ENCODE peak calls at places on chromosome 12, in ten cellular contexts. G, L, U, X, A, R, B, S, Q and T are unnamed samples.

GRCh38 chr12:121805800-121806555 is 2.2 kb downstream of the SETD1B start:
- DNase-seq in G (no peak), R (no peak), L (no peak), B (no peak), A (no peak), X (no peak), U (no peak), Q (no peak), S (no peak), T (peak; percentile 21)

GRCh38 chr12:28089363-28089762 is 100.9 kb upstream of the CCDC91 start:
- DNase-seq in Q (peak; percentile 36), R (no peak), X (no peak), U (no peak), S (peak; percentile 65), G (peak; percentile 37), L (peak; percentile 43), A (no peak), B (no peak), T (no peak)

GRCh38 chr12:32033411-32033810 is 73.2 kb upstream of the BICD1 start:
- DNase-seq in X (no peak), R (no peak), U (no peak), B (no peak), A (no peak), Q (no peak), S (no peak), G (no peak), L (no peak), T (no peak)

GRCh38 chr12:71551529-71551928 is 111.9 kb downstream of the LGR5 start:
- DNase-seq in G (peak; percentile 15), S (peak; percentile 40), A (no peak), B (no peak), Q (peak; percentile 43), L (peak; percentile 33), X (no peak), R (peak; percentile 20), U (peak; percentile 7), T (no peak)

GRCh38 chr12:95994476-95994875 is 1.7 kb downstream of the HAL start:
- DNase-seq in U (no peak), S (no peak), R (no peak), B (no peak), A (no peak), X (no peak), G (no peak), L (peak; percentile 3), Q (no peak), T (no peak)

GRCh38 chr12:30329281-30329680 is 366.4 kb downstream of the IPO8 start:
- DNase-seq in R (no peak), S (peak; percentile 55), G (no peak), Q (peak; percentile 53), U (no peak), A (no peak), X (no peak), L (peak; percentile 64), B (no peak), T (no peak)

GRCh38 chr12:91219511-91219910 is 36.9 kb upstream of the DCN start:
- DNase-seq in U (no peak), R (peak; percentile 69), A (no peak), G (peak; percentile 58), B (no peak), S (peak; percentile 92), X (no peak), L (peak; percentile 19), Q (peak; percentile 81), T (no peak)

GRCh38 chr12:43981726-43982125 is 145.8 kb downstream of the TMEM117 start:
- DNase-seq in S (no peak), Q (no peak), L (no peak), R (no peak), G (no peak), X (no peak), A (no peak), B (no peak), U (no peak), T (no peak)

GRCh38 chr12:131753757-131754156 is 42.9 kb downstream of the SFSWAP start:
- DNase-seq in X (no peak), G (no peak), L (no peak), U (no peak), R (no peak), Q (no peak), B (no peak), A (no peak), S (no peak), T (no peak)

GRCh38 chr12:131754184-131754583 is 43.3 kb downstream of the SFSWAP start:
- DNase-seq in L (no peak), S (no peak), G (no peak), B (no peak), U (no peak), Q (no peak), X (no peak), R (no peak), A (no peak), T (no peak)

GRCh38 chr12:131757111-131757510 is 46.2 kb downstream of the SFSWAP start:
- DNase-seq in A (no peak), U (no peak), L (no peak), S (no peak), G (no peak), B (no peak), R (no peak), X (no peak), Q (no peak), T (no peak)

GRCh38 chr12:131756441-131756840 is 45.6 kb downstream of the SFSWAP start:
- DNase-seq in G (no peak), U (no peak), R (no peak), L (no peak), Q (no peak), A (no peak), S (no peak), X (no peak), B (no peak), T (no peak)

DNA sequence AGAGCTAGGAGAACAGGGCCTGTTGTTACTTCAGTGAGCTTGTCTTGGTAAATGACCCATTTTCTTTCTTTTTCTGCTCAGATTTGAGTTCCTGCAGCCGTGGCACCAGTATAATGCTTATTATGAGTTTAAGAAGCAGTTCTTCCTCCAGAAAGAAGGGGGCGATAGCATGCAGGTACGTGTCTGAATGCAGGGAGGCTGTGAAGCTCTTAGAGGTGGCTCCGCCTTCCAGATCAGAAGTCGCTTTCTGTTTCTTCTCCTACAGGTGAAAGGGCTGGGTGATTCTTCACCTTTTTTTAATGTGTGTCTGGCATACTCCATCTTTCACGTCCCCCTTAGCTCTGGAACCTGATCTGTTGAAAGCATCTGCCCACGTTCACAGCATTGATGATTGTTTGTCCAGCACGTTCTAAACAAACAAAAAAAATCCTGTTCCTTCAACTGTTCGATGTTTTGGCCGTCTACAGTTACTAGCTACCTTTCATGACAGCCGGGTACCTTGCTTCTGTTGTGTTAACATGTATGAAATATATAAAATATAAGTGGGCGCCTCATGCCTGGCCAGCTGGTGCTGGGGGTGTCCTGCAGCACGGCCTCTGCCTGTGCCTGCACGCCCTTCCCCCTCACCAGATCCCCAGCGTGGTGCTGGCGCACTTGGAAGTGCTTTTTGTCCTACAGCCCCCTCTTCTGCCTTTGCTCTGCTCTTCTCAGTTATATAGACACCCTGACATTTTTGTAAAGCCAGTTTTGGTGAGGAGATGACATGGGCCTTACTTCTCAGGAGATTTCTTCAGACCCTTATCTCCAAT is 44.6 kb downstream of the SFSWAP start:
- DNase-seq in A (no peak), L (no peak), R (no peak), Q (peak; percentile 27), U (peak; percentile 47), X (no peak), G (peak; percentile 10), S (peak; percentile 29), B (no peak), T (no peak)
- TF ChIP-seq CTCF in A (no peak), L (peak; percentile 38), R (peak; percentile 34), Q (peak; percentile 31), U (peak; percentile 70), X (no peak), G (peak; percentile 9), S (peak; percentile 38), B (peak; percentile 48), T (peak; percentile 8)

DNA sequence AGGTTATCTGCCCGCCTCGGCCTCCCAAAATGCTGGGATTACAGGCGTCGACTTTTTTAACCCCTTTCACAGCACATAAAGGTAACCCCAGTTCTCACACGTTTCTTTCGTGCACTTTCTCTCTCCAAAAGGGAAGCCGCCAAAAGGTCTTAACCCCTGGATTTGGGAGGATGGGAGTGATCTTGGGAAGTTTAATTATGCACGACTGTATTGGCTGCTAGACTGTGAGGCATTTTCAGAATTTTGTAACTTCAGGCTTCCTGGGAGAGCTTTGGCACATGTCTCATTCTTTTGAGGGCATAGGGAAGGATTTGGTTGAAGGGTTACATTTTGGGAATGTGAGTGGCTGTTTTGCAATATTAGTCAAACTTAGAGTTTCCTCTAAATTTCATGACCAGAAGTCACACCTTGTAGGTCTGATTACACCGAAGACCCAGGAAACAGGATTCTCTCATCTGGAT is 1.4 kb upstream of the SMARCC2 start:
- DNase-seq in X (no peak), S (no peak), R (no peak), A (no peak), L (no peak), Q (no peak), G (no peak), B (no peak), U (no peak), T (no peak)
- H3K4me3 ChIP-seq in X (peak overlapping the region; percentile 85), S (peak overlapping the region; percentile 75), R (no peak overlapping the region), A (peak overlapping the region; percentile 49), L (peak overlapping the region; percentile 91), Q (peak overlapping the region; percentile 76), G (no peak overlapping the region), B (peak overlapping the region; percentile 80), U (peak overlapping the region; percentile 75), T (peak overlapping the region; percentile 83)

DNA sequence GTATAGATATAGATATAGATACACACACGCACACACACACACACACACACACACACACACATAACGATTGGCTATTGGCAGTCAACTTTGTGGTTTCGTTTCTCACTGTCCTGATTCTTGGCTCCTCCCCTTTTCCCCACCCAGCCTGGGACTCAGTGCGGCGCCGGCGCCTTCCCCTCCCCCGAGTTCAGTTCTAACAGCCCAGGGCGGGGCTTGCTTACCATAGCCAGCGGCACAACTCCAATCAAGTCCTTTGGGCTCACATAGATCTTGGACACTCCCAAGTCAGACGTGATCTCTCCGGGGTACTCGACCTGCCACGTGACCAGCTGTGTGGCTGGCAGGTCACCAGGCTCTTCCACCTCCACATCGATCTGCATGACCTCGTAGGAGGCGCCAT is 484.1 kb downstream of the GLT1D1 start:
- DNase-seq in Q (no peak), A (no peak), G (no peak), B (no peak), U (no peak), X (no peak), L (no peak), S (no peak), R (no peak), T (no peak)
- TF ChIP-seq CTCF in Q (no peak), A (no peak), G (no peak), B (no peak), U (no peak), X (no peak), L (no peak), S (no peak), R (no peak), T (no peak)

GRCh38 chr12:57611810-57612710 is 825 bp downstream of the ARHGEF25 start:
- DNase-seq in A (no peak), G (no peak), Q (no peak), S (no peak), R (no peak), B (no peak), X (no peak), L (no peak), U (no peak), T (no peak)

GRCh38 chr12:57612711-57613426 is 1.6 kb downstream of the ARHGEF25 start:
- DNase-seq in U (no peak), X (no peak), S (no peak), R (no peak), A (no peak), Q (no peak), L (no peak), B (no peak), G (no peak), T (peak; percentile 40)

GRCh38 chr12:57614178-57614947 is 3.1 kb downstream of the ARHGEF25 start:
- DNase-seq in G (peak; percentile 15), X (no peak), Q (no peak), S (peak; percentile 42), L (no peak), U (peak; percentile 21), R (no peak), A (no peak), B (no peak), T (peak; percentile 56)

GRCh38 chr12:57614948-57615500 is 3.8 kb downstream of the ARHGEF25 start:
- DNase-seq in S (no peak), G (no peak), Q (no peak), R (no peak), B (no peak), U (no peak), X (no peak), L (no peak), A (no peak), T (no peak)

DNA sequence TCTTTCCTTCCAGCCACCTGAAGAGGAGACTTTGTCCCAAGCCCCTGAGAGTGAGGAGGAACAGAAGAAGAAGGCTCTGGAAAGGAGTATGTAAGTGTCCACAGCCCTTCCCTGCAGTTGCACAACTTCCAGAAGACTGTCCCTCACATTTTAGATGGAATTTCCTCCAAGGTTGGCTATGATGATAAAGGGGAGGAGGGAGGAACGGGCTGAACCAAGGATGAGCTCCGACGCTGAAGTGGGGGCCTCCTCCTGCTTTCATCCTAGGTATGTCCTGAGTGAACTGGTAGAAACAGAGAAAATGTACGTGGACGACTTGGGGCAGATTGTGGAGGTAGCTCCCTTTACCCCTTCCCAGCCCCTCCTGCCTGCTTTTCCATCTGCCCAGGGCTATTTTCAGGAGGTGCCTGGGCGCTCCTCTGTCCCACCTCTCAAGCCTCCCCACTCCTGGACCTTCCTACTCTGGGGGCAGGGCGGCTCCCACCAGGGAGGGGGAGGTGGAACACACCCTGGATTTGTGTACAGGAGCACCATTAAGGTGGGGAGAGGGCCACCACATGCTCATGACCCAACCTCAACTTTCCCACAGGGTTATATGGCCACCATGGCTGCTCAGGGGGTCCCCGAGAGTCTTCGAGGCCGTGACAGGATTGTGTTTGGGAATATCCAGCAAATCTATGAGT is 2.3 kb downstream of the ARHGEF25 start:
- DNase-seq in X (no peak), A (no peak), U (no peak), R (no peak), G (no peak), L (no peak), B (no peak), Q (no peak), S (no peak), T (no peak)
- H3K4me3 ChIP-seq in X (no peak overlapping the region), A (no peak overlapping the region), U (no peak overlapping the region), R (no peak overlapping the region), G (no peak overlapping the region), L (no peak overlapping the region), B (no peak overlapping the region), Q (no peak overlapping the region), S (no peak overlapping the region), T (no peak overlapping the region)